ENCODE peak calls at places on chromosomes 11 and 22, in five cellular contexts. One of them, this sample, is unnamed.

GRCh38 chr11:28743101-28743550 is 634.9 kb downstream of the METTL15 start:
- DNase-seq in SK-N-SH: no peak
- DNase-seq in K562: no peak
- DNase-seq in HepG2: no peak
- DNase-seq in GM12878: no peak
- DNase-seq in this sample: no peak

GRCh38 chr11:114185436-114185835 is 110.8 kb upstream of the NNMT start:
- DNase-seq in SK-N-SH: no peak
- DNase-seq in K562: no peak
- DNase-seq in HepG2: no peak
- DNase-seq in GM12878: no peak
- DNase-seq in this sample: no peak

GRCh38 chr11:110028904-110029303 is 64.3 kb upstream of the ZC3H12C start:
- DNase-seq in SK-N-SH: no peak
- DNase-seq in K562: no peak
- DNase-seq in HepG2: no peak
- DNase-seq in GM12878: peak
- DNase-seq in this sample: no peak

GRCh38 chr11:86632499-86633269 is 39.7 kb downstream of the ME3 start:
- DNase-seq in SK-N-SH: peak
- DNase-seq in K562: peak
- DNase-seq in HepG2: peak
- DNase-seq in GM12878: peak
- DNase-seq in this sample: peak

GRCh38 chr11:110948112-110948511 is 235.9 kb upstream of the ARHGAP20 start:
- DNase-seq in SK-N-SH: no peak
- DNase-seq in K562: no peak
- DNase-seq in HepG2: no peak
- DNase-seq in GM12878: no peak
- DNase-seq in this sample: no peak

GRCh38 chr11:133903056-133903455 is 53.7 kb downstream of the IGSF9B start:
- DNase-seq in SK-N-SH: no peak
- DNase-seq in K562: no peak
- DNase-seq in HepG2: no peak
- DNase-seq in GM12878: no peak
- DNase-seq in this sample: no peak

GRCh38 chr11:120192831-120193625 is 17.8 kb upstream of the OAF start:
- DNase-seq in SK-N-SH: no peak
- DNase-seq in K562: no peak
- DNase-seq in HepG2: peak
- DNase-seq in GM12878: no peak
- DNase-seq in this sample: no peak

GRCh38 chr11:77340501-77340900 is 39.0 kb upstream of the GDPD4 start:
- DNase-seq in SK-N-SH: no peak
- DNase-seq in K562: no peak
- DNase-seq in HepG2: no peak
- DNase-seq in GM12878: no peak
- DNase-seq in this sample: no peak

GRCh38 chr11:75558939-75559843 is 2.9 kb upstream of the SERPINH1 start:
- DNase-seq in SK-N-SH: no peak
- DNase-seq in K562: peak
- DNase-seq in HepG2: no peak
- DNase-seq in GM12878: no peak
- DNase-seq in this sample: no peak

GRCh38 chr22:38311331-38311635 is 6.0 kb downstream of the CSNK1E start:
- DNase-seq in SK-N-SH: no peak
- DNase-seq in K562: no peak
- DNase-seq in HepG2: no peak
- DNase-seq in GM12878: peak
- DNase-seq in this sample: no peak

GRCh38 chr11:46357483-46357936 is 10.2 kb downstream of the DGKZ start:
- DNase-seq in SK-N-SH: no peak
- DNase-seq in K562: no peak
- DNase-seq in HepG2: no peak
- DNase-seq in GM12878: no peak
- DNase-seq in this sample: no peak

GRCh38 chr22:21449531-21450319 is 17.5 kb upstream of the TMEM191C start:
- DNase-seq in SK-N-SH: no peak
- DNase-seq in K562: no peak
- DNase-seq in HepG2: no peak
- DNase-seq in GM12878: no peak
- DNase-seq in this sample: no peak

GRCh38 chr11:128180446-128181089 is 406.8 kb downstream of the ETS1 start:
- DNase-seq in SK-N-SH: no peak
- DNase-seq in K562: no peak
- DNase-seq in HepG2: no peak
- DNase-seq in GM12878: no peak
- DNase-seq in this sample: no peak

GRCh38 chr11:130089669-130090063 is 20.0 kb downstream of the APLP2 start:
- DNase-seq in SK-N-SH: no peak
- DNase-seq in K562: no peak
- DNase-seq in HepG2: peak
- DNase-seq in GM12878: no peak
- DNase-seq in this sample: no peak

GRCh38 chr11:70910835-70911234 is 341.5 kb downstream of the SHANK2 start:
- DNase-seq in SK-N-SH: no peak
- DNase-seq in K562: no peak
- DNase-seq in HepG2: no peak
- DNase-seq in GM12878: no peak
- DNase-seq in this sample: no peak

GRCh38 chr22:38706101-38706884 is 549 bp downstream of the GTPBP1 start:
- DNase-seq in SK-N-SH: peak
- DNase-seq in K562: no peak
- DNase-seq in HepG2: no peak
- DNase-seq in GM12878: no peak
- DNase-seq in this sample: peak

GRCh38 chr11:112616292-112617088 is 344.7 kb upstream of the NCAM1 start:
- DNase-seq in SK-N-SH: no peak
- DNase-seq in K562: no peak
- DNase-seq in HepG2: no peak
- DNase-seq in GM12878: no peak
- DNase-seq in this sample: no peak

GRCh38 chr22:35437038-35437437 is 37.1 kb downstream of the MCM5 start:
- DNase-seq in SK-N-SH: peak
- DNase-seq in K562: peak
- DNase-seq in HepG2: no peak
- DNase-seq in GM12878: no peak
- DNase-seq in this sample: peak

GRCh38 chr11:119721129-119722120 is 7.6 kb downstream of the NECTIN1 start:
- DNase-seq in SK-N-SH: peak
- DNase-seq in K562: peak
- DNase-seq in HepG2: peak
- DNase-seq in GM12878: no peak
- DNase-seq in this sample: peak

GRCh38 chr11:61149624-61150615 is 11.3 kb downstream of the VPS37C start:
- DNase-seq in SK-N-SH: no peak
- DNase-seq in K562: peak
- DNase-seq in HepG2: peak
- DNase-seq in GM12878: no peak
- DNase-seq in this sample: no peak

GRCh38 chr11:1219836-1220810 is 2.7 kb upstream of the MUC5B start:
- DNase-seq in SK-N-SH: peak
- DNase-seq in K562: no peak
- DNase-seq in HepG2: peak
- DNase-seq in GM12878: no peak
- DNase-seq in this sample: no peak

GRCh38 chr22:40216041-40216756 is 38.5 kb downstream of the TNRC6B start:
- DNase-seq in SK-N-SH: no peak
- DNase-seq in K562: no peak
- DNase-seq in HepG2: no peak
- DNase-seq in GM12878: peak
- DNase-seq in this sample: no peak

GRCh38 chr11:100932474-100933100 is 197.0 kb downstream of the PGR start:
- DNase-seq in SK-N-SH: peak
- DNase-seq in K562: peak
- DNase-seq in HepG2: peak
- DNase-seq in GM12878: no peak
- DNase-seq in this sample: peak

GRCh38 chr11:70663815-70664214 is 265.5 kb downstream of the CTTN start:
- DNase-seq in SK-N-SH: peak
- DNase-seq in K562: no peak
- DNase-seq in HepG2: no peak
- DNase-seq in GM12878: no peak
- DNase-seq in this sample: no peak

GRCh38 chr11:9750551-9750950 is 86.7 kb downstream of the SWAP70 start:
- DNase-seq in SK-N-SH: no peak
- DNase-seq in K562: no peak
- DNase-seq in HepG2: no peak
- DNase-seq in GM12878: no peak
- DNase-seq in this sample: no peak

GRCh38 chr11:118663929-118664328 is 15.5 kb downstream of the TREH start:
- DNase-seq in SK-N-SH: no peak
- DNase-seq in K562: no peak
- DNase-seq in HepG2: no peak
- DNase-seq in GM12878: no peak
- DNase-seq in this sample: no peak

GRCh38 chr11:16787035-16787744 is 48.7 kb downstream of the C11orf58 start:
- DNase-seq in SK-N-SH: no peak
- DNase-seq in K562: no peak
- DNase-seq in HepG2: no peak
- DNase-seq in GM12878: no peak
- DNase-seq in this sample: no peak
- TF ChIP-seq FOXM1 in SK-N-SH: no peak
- TF ChIP-seq FOXM1 in K562: no peak
- TF ChIP-seq FOXM1 in HepG2: no peak
- TF ChIP-seq FOXM1 in GM12878: no peak
- TF ChIP-seq FOXM1 in this sample: no peak

GRCh38 chr11:43944761-43945311 is 2.4 kb downstream of the C11orf96 start:
- DNase-seq in SK-N-SH: peak
- DNase-seq in K562: peak
- DNase-seq in HepG2: peak
- DNase-seq in GM12878: no peak
- DNase-seq in this sample: peak

GRCh38 chr11:43943357-43943930 is 1.0 kb downstream of the C11orf96 start:
- DNase-seq in SK-N-SH: no peak
- DNase-seq in K562: no peak
- DNase-seq in HepG2: no peak
- DNase-seq in GM12878: no peak
- DNase-seq in this sample: peak

GRCh38 chr11:43941257-43941879 is 1.1 kb upstream of the C11orf96 start:
- DNase-seq in SK-N-SH: peak
- DNase-seq in K562: no peak
- DNase-seq in HepG2: no peak
- DNase-seq in GM12878: no peak
- DNase-seq in this sample: no peak

GRCh38 chr11:43943931-43944751 is 1.7 kb downstream of the C11orf96 start:
- DNase-seq in SK-N-SH: no peak
- DNase-seq in K562: no peak
- DNase-seq in HepG2: no peak
- DNase-seq in GM12878: no peak
- DNase-seq in this sample: no peak

DNA sequence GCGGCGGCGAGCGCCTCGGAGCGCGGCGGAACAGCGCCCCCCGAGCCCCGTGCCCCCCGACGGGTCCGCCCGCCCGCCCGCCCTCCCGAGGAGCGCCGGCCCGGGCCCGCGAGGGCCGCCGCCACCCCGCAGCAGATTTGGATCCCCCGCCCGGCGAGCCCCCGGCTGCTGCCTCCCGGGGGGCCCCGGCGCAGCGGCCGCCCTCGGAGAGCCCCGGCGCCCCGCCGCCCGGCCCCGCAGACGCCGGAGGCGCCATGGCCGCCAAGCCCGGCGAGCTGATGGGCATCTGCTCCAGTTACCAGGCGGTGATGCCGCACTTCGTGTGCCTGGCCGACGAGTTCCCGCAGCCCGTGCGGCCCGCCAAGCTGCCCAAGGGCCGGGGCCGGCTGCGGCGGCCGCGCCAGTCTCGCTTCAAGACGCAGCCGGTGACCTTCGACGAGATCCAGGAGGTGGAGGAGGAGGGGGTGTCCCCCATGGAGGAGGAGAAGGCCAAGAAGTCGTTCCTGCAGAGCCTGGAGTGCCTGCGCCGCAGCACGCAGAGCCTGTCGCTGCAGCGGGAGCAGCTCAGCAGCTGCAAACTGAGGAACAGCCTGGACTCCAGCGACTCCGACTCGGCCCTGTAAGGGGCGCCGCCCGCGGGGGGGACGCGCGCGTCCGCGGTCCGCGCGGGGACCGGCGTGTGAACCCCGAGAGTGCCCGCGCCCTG is 367 bp downstream of the C11orf96 start:
- DNase-seq in SK-N-SH: peak
- DNase-seq in K562: peak
- DNase-seq in HepG2: no peak
- DNase-seq in GM12878: no peak
- DNase-seq in this sample: peak
- TF ChIP-seq FOXM1 in SK-N-SH: no peak
- TF ChIP-seq FOXM1 in K562: no peak
- TF ChIP-seq FOXM1 in HepG2: no peak
- TF ChIP-seq FOXM1 in GM12878: no peak
- TF ChIP-seq FOXM1 in this sample: no peak

GRCh38 chr11:6397636-6398035 is 7.4 kb downstream of the SMPD1 start:
- DNase-seq in SK-N-SH: no peak
- DNase-seq in K562: no peak
- DNase-seq in HepG2: no peak
- DNase-seq in GM12878: no peak
- DNase-seq in this sample: no peak
- TF ChIP-seq FOXM1 in SK-N-SH: no peak
- TF ChIP-seq FOXM1 in K562: no peak
- TF ChIP-seq FOXM1 in HepG2: no peak
- TF ChIP-seq FOXM1 in GM12878: no peak
- TF ChIP-seq FOXM1 in this sample: no peak

GRCh38 chr22:44188986-44189630 is 8.4 kb downstream of the PARVG start:
- DNase-seq in SK-N-SH: peak
- DNase-seq in K562: no peak
- DNase-seq in HepG2: no peak
- DNase-seq in GM12878: no peak
- DNase-seq in this sample: no peak

GRCh38 chr22:44188316-44188715 is 7.6 kb downstream of the PARVG start:
- DNase-seq in SK-N-SH: no peak
- DNase-seq in K562: no peak
- DNase-seq in HepG2: no peak
- DNase-seq in GM12878: no peak
- DNase-seq in this sample: no peak

GRCh38 chr22:44186737-44187136 is 6.0 kb downstream of the PARVG start:
- DNase-seq in SK-N-SH: no peak
- DNase-seq in K562: no peak
- DNase-seq in HepG2: no peak
- DNase-seq in GM12878: no peak
- DNase-seq in this sample: no peak

GRCh38 chr22:44186121-44186510 is 5.4 kb downstream of the PARVG start:
- DNase-seq in SK-N-SH: no peak
- DNase-seq in K562: no peak
- DNase-seq in HepG2: no peak
- DNase-seq in GM12878: no peak
- DNase-seq in this sample: no peak

DNA sequence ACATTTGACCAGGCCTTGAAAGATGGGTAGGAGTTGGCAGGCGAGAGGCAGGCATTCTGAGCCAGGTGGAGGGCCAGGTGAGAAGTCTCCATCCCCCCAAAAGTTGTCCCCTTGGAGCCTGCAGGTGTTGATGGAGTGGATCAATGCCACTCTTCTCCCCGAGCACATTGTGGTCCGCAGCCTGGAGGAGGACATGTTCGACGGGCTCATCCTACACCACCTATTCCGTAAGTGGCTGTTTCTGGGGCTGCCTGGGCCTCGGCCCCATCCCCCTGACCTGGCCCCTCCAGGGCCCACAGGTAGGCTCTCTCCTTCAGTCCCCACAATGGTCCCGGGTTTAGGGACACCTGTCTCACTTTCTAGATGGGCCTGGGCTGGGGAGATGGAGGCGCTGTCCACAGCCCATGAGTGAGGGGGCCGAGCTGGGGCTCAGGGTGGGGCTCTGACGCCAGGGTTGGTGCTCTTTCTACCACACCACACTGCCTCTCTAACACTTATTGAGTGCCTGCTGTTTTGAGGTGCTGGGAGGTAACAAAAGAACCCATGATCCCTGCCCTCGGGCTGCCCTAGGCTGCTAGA is 7.0 kb downstream of the PARVG start:
- DNase-seq in SK-N-SH: no peak
- DNase-seq in K562: no peak
- DNase-seq in HepG2: no peak
- DNase-seq in GM12878: no peak
- DNase-seq in this sample: no peak
- TF ChIP-seq FOXM1 in SK-N-SH: no peak
- TF ChIP-seq FOXM1 in K562: no peak
- TF ChIP-seq FOXM1 in HepG2: no peak
- TF ChIP-seq FOXM1 in GM12878: no peak
- TF ChIP-seq FOXM1 in this sample: no peak

This sample was measured in HEK293T.